ENCODE peak calls at places on chromosomes 6 and 20, in six cellular contexts. W is cardiac muscle cell, V is SK-N-SH, Y is heart left ventricle, P is GM12878, J is A549. T is an unnamed sample.

GRCh38 chr6:7562769-7563168 is 21.3 kb downstream of the DSP start:
- DNase-seq in J (no peak), W (no peak), Y (no peak), V (no peak), P (no peak), T (no peak)

GRCh38 chr6:89818977-89819335 is 638 bp downstream of the MDN1 start:
- DNase-seq in V (no peak), W (peak), Y (no peak), J (no peak), P (no peak), T (no peak)

GRCh38 chr6:16471222-16471784 is 232.9 kb downstream of the GMPR start:
- DNase-seq in P (peak), J (no peak), Y (no peak), V (no peak), W (no peak), T (no peak)

GRCh38 chr6:150752409-150752808 is 113.1 kb upstream of the MTHFD1L start:
- DNase-seq in V (no peak), J (no peak), W (no peak), P (no peak), Y (no peak), T (no peak)

GRCh38 chr20:33655164-33655563 is 7.0 kb upstream of the C20orf144 start:
- DNase-seq in P (no peak), Y (no peak), J (no peak), V (no peak), W (no peak), T (no peak)

GRCh38 chr6:141326426-141326825 is 806.3 kb upstream of the GJE1 start:
- DNase-seq in J (peak), V (no peak), P (no peak), W (no peak), Y (no peak), T (no peak)

GRCh38 chr6:73236147-73236750 is 11.0 kb upstream of the KHDC1L start:
- DNase-seq in V (no peak), Y (no peak), J (peak), W (no peak), P (no peak), T (no peak)

GRCh38 chr20:21518292-21518991 is 4.6 kb upstream of the NKX2-2 start:
- DNase-seq in W (no peak), Y (no peak), P (no peak), J (no peak), V (peak), T (no peak)

GRCh38 chr6:72955666-72956065 is 269.6 kb downstream of the KHDC1L start:
- DNase-seq in J (no peak), V (no peak), W (no peak), P (no peak), Y (no peak), T (no peak)

GRCh38 chr6:148231572-148231971 is 111.1 kb upstream of the SASH1 start:
- DNase-seq in P (no peak), J (no peak), W (no peak), Y (no peak), V (no peak), T (no peak)

GRCh38 chr20:37901667-37902503 is 1.0 kb upstream of the VSTM2L start:
- DNase-seq in J (peak), Y (no peak), W (peak), V (peak), P (no peak), T (peak)

GRCh38 chr6:68635412-68635705 is 277 bp downstream of the ADGRB3 start:
- DNase-seq in Y (no peak), V (no peak), P (no peak), J (no peak), W (no peak), T (no peak)
- H3K4me3 ChIP-seq in Y (peak), V (peak), P (peak), J (peak), W (peak), T (peak)

GRCh38 chr6:11384531-11385309 is 152.3 kb upstream of the NEDD9 start:
- DNase-seq in Y (no peak), P (no peak), V (no peak), J (no peak), W (no peak), T (no peak)

GRCh38 chr6:11379805-11380204 is 147.3 kb upstream of the NEDD9 start:
- DNase-seq in J (no peak), V (no peak), Y (no peak), W (no peak), P (no peak), T (no peak)

GRCh38 chr6:11380549-11380948 is 148.1 kb upstream of the NEDD9 start:
- DNase-seq in J (no peak), P (no peak), V (no peak), W (no peak), Y (no peak), T (no peak)

GRCh38 chr6:11380969-11381744 is 148.7 kb upstream of the NEDD9 start:
- DNase-seq in W (no peak), P (no peak), Y (no peak), J (no peak), V (no peak), T (no peak)

GRCh38 chr6:11381801-11382513 is 149.5 kb upstream of the NEDD9 start:
- DNase-seq in J (no peak), W (no peak), Y (peak), V (no peak), P (peak), T (no peak)
- H3K4me3 ChIP-seq in J (no peak), W (no peak), Y (peak), V (no peak), P (peak), T (no peak)

DNA sequence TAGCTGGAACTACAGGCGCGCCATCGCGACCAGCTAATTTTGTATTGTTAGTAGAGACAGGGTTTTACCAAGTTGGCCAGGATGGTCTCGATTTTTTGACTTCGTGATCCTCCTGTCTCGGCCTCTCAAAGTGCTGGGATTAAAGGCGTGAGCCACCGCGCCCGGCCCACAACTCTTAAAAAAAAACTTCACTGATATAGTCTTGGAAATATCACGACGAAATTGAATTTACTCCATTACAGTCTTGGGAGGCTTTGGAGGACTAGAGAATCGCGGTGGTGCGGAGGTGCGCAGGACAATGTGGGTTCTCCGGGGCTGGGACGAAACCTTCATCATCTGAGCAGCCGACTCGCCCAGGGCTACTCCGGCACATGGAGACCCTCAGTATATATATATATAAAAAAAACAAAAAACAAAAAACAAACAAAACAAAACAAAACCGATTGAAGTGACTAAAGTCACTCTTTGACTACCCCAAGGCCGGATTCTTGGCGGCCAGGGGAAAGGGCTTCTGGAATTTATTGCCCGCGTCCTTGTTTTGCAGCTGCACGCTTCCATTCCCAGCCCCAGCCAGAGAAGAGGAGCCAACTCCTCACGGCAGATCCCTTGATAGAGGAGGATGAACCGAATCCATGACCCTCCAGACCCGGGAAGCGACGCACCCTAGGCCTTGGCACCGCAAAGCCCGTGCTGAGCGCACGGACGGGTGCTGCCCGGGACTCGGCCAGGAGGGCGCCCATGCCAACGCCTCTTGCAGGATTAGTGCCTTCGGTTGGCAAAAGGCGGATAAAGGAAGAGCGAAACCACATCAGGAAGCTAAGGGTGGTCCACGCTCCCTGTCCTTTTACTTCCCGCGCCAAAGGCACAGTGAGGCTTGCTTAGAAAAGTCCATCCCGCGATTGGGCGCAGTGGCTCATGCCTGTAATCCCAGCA is 1.7 kb upstream of the GCM2 start:
- DNase-seq in P (no peak), Y (no peak), J (no peak), W (no peak), V (no peak), T (no peak)
- H3K4me3 ChIP-seq in P (no peak), Y (no peak), J (no peak), W (no peak), V (no peak), T (no peak)

GRCh38 chr6:108655840-108656650 is 95.3 kb downstream of the FOXO3 start:
- DNase-seq in Y (no peak), J (no peak), W (no peak), P (no peak), V (peak), T (no peak)

GRCh38 chr6:108654465-108655106 is 93.9 kb downstream of the FOXO3 start:
- DNase-seq in W (no peak), Y (no peak), P (no peak), V (no peak), J (no peak), T (no peak)

GRCh38 chr6:108652375-108652774 is 91.7 kb downstream of the FOXO3 start:
- DNase-seq in V (no peak), Y (no peak), W (no peak), P (no peak), J (no peak), T (no peak)

GRCh38 chr6:108651781-108652227 is 91.1 kb downstream of the FOXO3 start:
- DNase-seq in W (no peak), J (no peak), P (no peak), Y (peak), V (no peak), T (no peak)

DNA sequence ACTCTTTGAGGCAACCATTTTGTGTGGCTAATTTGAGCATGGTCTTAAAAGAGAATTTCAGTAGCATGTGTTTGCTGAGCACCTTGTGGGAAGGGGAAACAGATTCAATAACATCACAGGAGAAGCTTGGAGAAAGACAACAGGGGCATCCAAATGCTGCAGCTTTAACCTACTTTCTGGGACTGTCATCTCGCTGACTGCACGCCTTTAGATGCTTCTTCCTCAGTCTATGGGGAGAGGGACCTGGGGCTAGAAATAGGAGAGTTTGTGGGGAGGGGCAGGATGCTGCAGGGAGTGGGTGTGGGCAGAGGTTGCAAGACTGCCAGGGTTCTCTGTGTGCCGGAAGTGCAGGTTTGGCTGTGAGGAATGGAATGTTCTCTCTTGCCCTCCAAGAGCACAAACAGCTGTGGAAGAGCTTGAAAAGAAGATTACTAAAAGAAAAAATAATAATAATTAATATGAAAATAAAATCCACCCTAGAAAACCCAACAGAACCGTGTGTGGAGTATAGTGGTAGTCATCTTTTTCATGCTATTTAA is 93.2 kb downstream of the FOXO3 start:
- DNase-seq in V (no peak), W (no peak), J (no peak), Y (peak), P (no peak), T (peak)
- H3K4me3 ChIP-seq in V (no peak), W (no peak), J (no peak), Y (no peak), P (no peak), T (no peak)

GRCh38 chr20:11677445-11678235 is 240.1 kb upstream of the BTBD3 start:
- DNase-seq in J (no peak), V (no peak), W (no peak), Y (no peak), P (no peak), T (no peak)

GRCh38 chr20:11675920-11676617 is 241.6 kb upstream of the BTBD3 start:
- DNase-seq in J (no peak), W (no peak), V (no peak), P (no peak), Y (no peak), T (no peak)

GRCh38 chr20:11682285-11682684 is 235.4 kb upstream of the BTBD3 start:
- DNase-seq in Y (no peak), P (no peak), V (no peak), W (no peak), J (no peak), T (no peak)

GRCh38 chr20:11672959-11673358 is 244.7 kb upstream of the BTBD3 start:
- DNase-seq in J (no peak), V (no peak), W (no peak), Y (no peak), P (no peak), T (no peak)

DNA sequence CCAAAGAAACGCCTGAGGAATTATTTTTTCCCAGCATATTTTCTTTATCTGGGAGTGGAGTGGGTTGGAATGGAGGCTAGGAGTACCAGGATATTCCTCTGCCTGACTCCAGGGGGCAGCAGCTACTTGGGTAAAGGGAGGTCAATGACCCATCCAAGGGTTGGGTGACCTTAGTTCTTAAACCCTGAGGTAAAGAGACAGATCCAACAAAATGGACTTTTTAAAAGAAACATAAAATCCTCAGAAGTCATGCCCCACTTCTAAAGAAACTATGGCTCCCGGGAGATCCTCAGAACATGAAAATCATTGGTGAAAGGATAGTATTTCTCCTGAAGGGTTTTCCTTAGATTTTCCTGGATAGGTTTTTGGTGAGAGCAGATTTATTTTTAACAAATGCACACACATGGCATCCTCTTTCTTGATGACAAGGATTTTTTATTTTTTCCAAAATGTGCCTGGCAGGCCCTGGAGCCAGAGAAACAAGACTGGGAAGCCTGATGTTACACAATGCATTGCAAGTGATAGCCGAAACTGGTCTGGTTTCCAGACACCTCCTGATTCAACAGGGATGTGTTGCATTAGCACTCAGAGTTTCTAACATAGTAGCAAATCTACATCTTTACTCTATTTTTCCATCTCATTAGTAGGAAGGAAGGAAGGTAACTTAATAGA is 240.9 kb upstream of the BTBD3 start:
- DNase-seq in Y (peak), V (peak), P (no peak), W (peak), J (peak), T (peak)
- H3K4me3 ChIP-seq in Y (no peak), V (no peak), P (no peak), W (no peak), J (no peak), T (no peak)

GRCh38 chr20:45340951-45341350 is 7.3 kb downstream of the SDC4 start:
- DNase-seq in W (peak), P (no peak), V (no peak), Y (no peak), J (no peak), T (no peak)
- H3K4me3 ChIP-seq in W (no peak), P (no peak), V (no peak), Y (no peak), J (no peak), T (peak)

GRCh38 chr6:2839982-2840793 is 1.5 kb downstream of the SERPINB1 start:
- DNase-seq in P (no peak), Y (no peak), W (no peak), V (no peak), J (no peak), T (no peak)
- H3K4me3 ChIP-seq in P (no peak), Y (peak), W (no peak), V (peak), J (peak), T (peak)

DNA sequence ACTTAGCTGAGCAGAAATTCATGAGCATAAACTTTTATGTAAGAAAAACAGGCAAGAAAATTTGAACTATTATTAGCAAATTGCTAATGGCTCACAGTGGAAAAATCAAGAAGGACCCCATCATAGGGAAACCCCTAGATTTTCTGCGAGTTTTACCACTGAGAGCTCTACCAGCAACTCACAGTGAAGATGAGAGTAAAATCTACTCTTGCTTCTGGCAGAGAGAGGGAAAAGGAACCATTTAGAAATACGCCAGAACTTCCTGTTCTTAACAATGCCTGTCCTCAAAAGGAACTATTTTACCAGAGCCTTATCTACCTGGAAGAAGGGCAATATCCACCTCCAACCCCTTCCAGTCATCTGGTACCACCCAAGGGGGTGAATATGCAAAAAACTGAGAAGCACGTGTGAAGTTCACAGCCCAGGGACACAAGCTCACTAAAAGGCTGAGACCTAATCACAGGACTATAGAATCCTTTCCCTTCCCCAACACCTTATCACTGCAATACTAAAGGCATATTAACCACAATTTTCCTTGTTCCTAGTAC is 34.4 kb upstream of the ASF1A start:
- DNase-seq in V (no peak), Y (no peak), W (no peak), J (no peak), P (no peak), T (no peak)
- H3K4me3 ChIP-seq in V (no peak), Y (no peak), W (no peak), J (no peak), P (no peak), T (no peak)